ENCODE peak calls at places on chromosomes 2 and 18, in six cellular contexts. S is A549, N is IMR-90, Z is stomach, B is transverse colon, L is body of pancreas. I is an unnamed sample.

GRCh38 chr18:3392467-3392855 is 57.5 kb upstream of the TGIF1 start:
- DNase-seq in S (no peak), N (no peak), Z (no peak), B (no peak), L (no peak), I (no peak)

GRCh38 chr2:238905721-238906120 is 57.8 kb downstream of the TWIST2 start:
- DNase-seq in S (no peak), N (no peak), Z (no peak), B (no peak), L (no peak), I (no peak)

GRCh38 chr18:45008694-45009372 is 328.1 kb downstream of the SETBP1 start:
- DNase-seq in S (no peak), N (no peak), Z (no peak), B (no peak), L (no peak), I (no peak)

GRCh38 chr18:34990571-34990970 is 50.6 kb upstream of the MAPRE2 start:
- DNase-seq in S (no peak), N (peak; percentile 11), Z (no peak), B (no peak), L (no peak), I (no peak)

GRCh38 chr2:53088062-53088461 is 679.5 kb upstream of the CHAC2 start:
- DNase-seq in S (no peak), N (no peak), Z (no peak), B (no peak), L (no peak), I (no peak)

GRCh38 chr2:17604050-17604449 is 63.6 kb downstream of the VSNL1 start:
- DNase-seq in S (no peak), N (no peak), Z (no peak), B (no peak), L (no peak), I (peak; percentile 74)

GRCh38 chr2:122804494-122804893 is 1049.0 kb downstream of the TSN start:
- DNase-seq in S (no peak), N (no peak), Z (no peak), B (no peak), L (no peak), I (no peak)

GRCh38 chr2:128637481-128638155 is 318.9 kb upstream of the HS6ST1 start:
- DNase-seq in S (no peak), N (no peak), Z (no peak), B (no peak), L (no peak), I (peak; percentile 70)

GRCh38 chr18:29749699-29750098 is 1292.8 kb downstream of the DSC3 start:
- DNase-seq in S (no peak), N (peak; percentile 60), Z (no peak), B (no peak), L (no peak), I (no peak)

GRCh38 chr18:35949090-35949489 is 23.4 kb upstream of the RMP24 start:
- DNase-seq in S (no peak), N (no peak), Z (no peak), B (no peak), L (no peak), I (no peak)

GRCh38 chr18:60417946-60418345 is 45.4 kb upstream of the MC4R start:
- DNase-seq in S (no peak), N (no peak), Z (no peak), B (no peak), L (no peak), I (no peak)

GRCh38 chr18:60411715-60412114 is 39.1 kb upstream of the MC4R start:
- DNase-seq in S (no peak), N (no peak), Z (no peak), B (no peak), L (no peak), I (no peak)

GRCh38 chr18:60413944-60414547 is 41.5 kb upstream of the MC4R start:
- DNase-seq in S (peak; percentile 11), N (peak; percentile 7), Z (no peak), B (peak; percentile 14), L (no peak), I (no peak)
- TF ChIP-seq POLR2A in S (no peak), N (no peak), Z (no peak), B (no peak), L (no peak), I (no peak)

GRCh38 chr2:37583402-37583801 is 88.0 kb downstream of the CDC42EP3 start:
- DNase-seq in S (no peak), N (no peak), Z (no peak), B (no peak), L (no peak), I (no peak)

GRCh38 chr2:37581433-37581832 is 90.0 kb downstream of the CDC42EP3 start:
- DNase-seq in S (no peak), N (no peak), Z (no peak), B (no peak), L (no peak), I (no peak)

GRCh38 chr2:37583867-37584266 is 87.6 kb downstream of the CDC42EP3 start:
- DNase-seq in S (no peak), N (peak; percentile 74), Z (no peak), B (no peak), L (no peak), I (no peak)

GRCh38 chr2:37582911-37583310 is 88.5 kb downstream of the CDC42EP3 start:
- DNase-seq in S (no peak), N (no peak), Z (no peak), B (no peak), L (no peak), I (no peak)

GRCh38 chr2:37582371-37582770 is 89.1 kb downstream of the CDC42EP3 start:
- DNase-seq in S (no peak), N (no peak), Z (no peak), B (no peak), L (no peak), I (no peak)
- H3K4me3 ChIP-seq in S (no peak overlapping the region), N (no peak overlapping the region), Z (no peak overlapping the region), B (no peak overlapping the region), L (no peak overlapping the region), I (no peak overlapping the region)

GRCh38 chr2:194545978-194546377 is 1111.0 kb upstream of the SLC39A10 start:
- DNase-seq in S (peak; percentile 7), N (no peak), Z (no peak), B (no peak), L (no peak), I (no peak)
- TF ChIP-seq CTCF in S (peak; percentile 31), N (peak; percentile 10), Z (no peak), B (no peak), L (no peak), I (no peak)

DNA sequence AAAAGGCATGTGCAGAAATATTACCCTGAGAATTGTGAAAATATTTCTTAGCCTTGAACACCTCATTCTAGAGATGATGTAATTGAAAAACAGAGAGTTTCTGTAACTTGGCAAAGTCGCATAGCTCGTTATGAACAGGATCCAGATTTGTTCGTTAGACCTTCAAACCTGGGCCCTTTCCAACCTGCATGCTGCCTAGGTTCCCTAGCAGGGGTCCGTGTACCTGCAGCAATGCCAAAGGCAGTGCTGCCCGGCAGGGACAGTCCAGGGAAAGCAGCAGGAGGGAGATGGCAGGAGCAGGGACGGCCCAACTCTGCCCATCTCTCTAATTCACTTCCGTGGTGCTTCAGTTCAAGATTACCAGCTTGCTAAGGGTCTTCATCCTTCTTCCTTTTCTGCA is 12.0 kb downstream of the PIEZO2 start:
- DNase-seq in S (no peak), N (no peak), Z (no peak), B (no peak), L (peak; percentile 52), I (no peak)
- TF ChIP-seq POLR2A in S (no peak), N (no peak), Z (no peak), B (no peak), L (no peak), I (no peak)

DNA sequence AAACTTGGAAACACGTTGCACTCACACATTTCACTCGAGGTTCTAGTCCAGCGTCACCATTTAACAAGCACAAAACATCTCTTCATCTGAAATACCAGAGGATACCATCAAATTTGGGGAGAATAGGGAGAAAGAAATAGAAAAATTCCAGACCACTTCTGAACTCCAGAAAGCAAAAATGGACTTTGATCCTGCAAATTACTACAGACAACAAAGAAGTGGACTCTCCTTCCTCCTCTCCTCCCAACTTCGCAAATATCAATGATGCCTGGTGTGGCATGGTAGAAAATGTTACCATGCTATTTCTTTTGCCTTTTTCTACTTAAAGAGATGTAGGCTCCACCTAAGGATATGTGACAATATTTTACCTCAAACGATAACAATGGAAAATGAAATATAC is 13.5 kb downstream of the UXS1 start:
- DNase-seq in S (no peak), N (no peak), Z (no peak), B (no peak), L (no peak), I (no peak)
- H3K4me3 ChIP-seq in S (no peak overlapping the region), N (no peak overlapping the region), Z (no peak overlapping the region), B (no peak overlapping the region), L (no peak overlapping the region), I (no peak overlapping the region)

DNA sequence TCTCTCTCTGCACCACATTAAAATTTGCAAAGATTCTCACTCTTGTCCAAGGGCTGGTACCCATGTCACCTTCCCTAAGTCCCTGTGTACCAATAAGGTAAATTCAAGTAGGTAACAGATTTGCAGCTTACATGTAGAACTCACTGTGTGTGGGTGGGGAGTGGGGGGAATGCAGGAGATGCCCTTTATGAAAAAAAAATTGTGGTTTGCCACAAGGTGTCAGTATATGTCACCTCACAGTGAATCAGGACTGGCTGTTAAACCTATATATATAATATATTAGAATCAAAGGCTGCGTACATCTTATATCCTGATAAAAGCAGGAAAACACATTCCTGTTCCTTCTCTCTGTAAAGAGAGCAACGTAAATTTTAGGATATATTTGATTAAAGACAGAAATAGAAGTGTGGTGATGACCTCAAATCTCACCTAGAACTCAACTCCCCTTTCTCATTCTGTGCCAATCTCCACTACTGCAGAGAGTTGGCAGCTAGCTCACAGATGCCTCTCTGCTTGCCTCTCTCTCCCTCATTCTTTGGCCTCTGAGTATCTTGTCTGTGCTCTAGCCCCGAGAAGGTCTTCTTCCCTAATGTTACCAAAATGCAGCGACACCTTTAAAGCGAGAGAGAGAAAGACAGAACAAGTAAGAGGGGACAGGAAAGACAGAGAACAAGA is 529 bp downstream of the XDH start:
- DNase-seq in S (peak; percentile 36), N (no peak), Z (no peak), B (no peak), L (no peak), I (no peak)
- TF ChIP-seq CTCF in S (peak; percentile 58), N (peak; percentile 10), Z (no peak), B (peak; percentile 35), L (no peak), I (no peak)

DNA sequence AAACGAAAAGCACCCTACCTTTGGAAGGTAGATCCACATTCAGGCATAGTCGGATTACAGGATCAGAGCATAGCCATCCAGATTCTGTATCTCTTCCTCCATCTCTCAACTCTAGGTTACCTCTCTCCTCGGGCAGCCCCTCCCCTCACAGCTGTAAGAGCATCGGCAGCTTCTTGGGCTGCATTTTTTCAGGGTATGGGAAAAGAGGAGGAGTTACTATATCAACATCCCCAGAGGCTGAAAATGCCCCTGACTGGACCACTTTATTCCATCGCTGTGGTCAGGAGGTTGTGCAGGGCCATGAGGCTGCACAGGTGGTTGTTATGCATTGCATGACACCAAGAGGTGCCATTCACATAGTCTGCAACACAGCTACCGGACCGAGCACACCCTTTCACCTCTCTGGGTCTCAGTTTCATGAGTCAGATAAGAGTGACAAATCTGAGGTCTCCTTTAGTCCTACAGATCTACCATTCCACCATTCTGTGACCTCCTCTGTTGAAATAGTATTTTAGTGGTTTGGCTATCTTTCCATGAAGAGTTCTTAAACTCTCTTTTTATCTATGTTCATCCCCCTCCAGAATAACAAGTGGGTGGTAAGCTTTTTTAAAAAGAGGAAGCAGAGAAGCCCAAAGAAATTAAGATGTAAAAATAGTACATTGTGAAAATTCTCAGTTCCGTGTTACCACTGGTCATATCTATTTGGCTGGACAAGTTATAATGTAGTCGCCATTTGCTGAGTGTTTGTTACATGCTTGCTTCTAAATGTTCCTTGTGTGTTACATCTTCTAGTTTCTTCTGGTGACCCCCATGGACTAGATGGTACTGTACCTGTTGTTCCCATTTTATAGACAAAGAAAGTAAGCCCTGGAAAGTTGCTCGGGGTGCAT is 56.6 kb upstream of the SLC1A4 start:
- DNase-seq in S (no peak), N (no peak), Z (no peak), B (no peak), L (no peak), I (no peak)
- TF ChIP-seq POLR2A in S (no peak), N (no peak), Z (no peak), B (no peak), L (no peak), I (no peak)

GRCh38 chr2:119231975-119232665 is 8.5 kb downstream of the STEAP3 start:
- DNase-seq in S (no peak), N (peak; percentile 74), Z (no peak), B (no peak), L (no peak), I (no peak)
- H3K4me3 ChIP-seq in S (no peak overlapping the region), N (no peak overlapping the region), Z (no peak overlapping the region), B (no peak overlapping the region), L (no peak overlapping the region), I (no peak overlapping the region)